ENCODE peak calls at places on chromosomes 3 and 15, in ten cellular contexts. A, S, Y, I, Q, N, G, L, K and O are unnamed samples.

GRCh38 chr15:48266029-48266428 is 59.9 kb downstream of the SLC12A1 start:
- DNase-seq in L (no peak), A (peak; percentile 8), Q (no peak), Y (no peak), G (no peak), N (no peak), S (peak; percentile 37), K (no peak), I (peak; percentile 52), O (no peak)

GRCh38 chr3:99167016-99167415 is 265.5 kb upstream of the DCBLD2 start:
- DNase-seq in L (no peak), Y (no peak), N (no peak), I (no peak), K (peak; percentile 58), S (no peak), G (no peak), A (no peak), Q (no peak), O (no peak)

GRCh38 chr15:93200448-93201226 is 111.6 kb upstream of the RGMA start:
- DNase-seq in S (no peak), L (peak; percentile 83), A (no peak), Y (no peak), Q (no peak), I (no peak), G (no peak), K (no peak), N (no peak), O (no peak)

GRCh38 chr3:157261000-157261399 is 101.1 kb upstream of the CCNL1 start:
- DNase-seq in L (no peak), K (peak; percentile 92), N (peak; percentile 70), S (no peak), A (no peak), G (no peak), I (peak; percentile 46), Y (no peak), Q (no peak), O (no peak)

GRCh38 chr15:55420171-55420871 is 12.0 kb downstream of the PIERCE2 start:
- DNase-seq in G (no peak), Y (no peak), N (no peak), I (no peak), L (no peak), A (no peak), S (no peak), Q (no peak), K (no peak), O (no peak)

GRCh38 chr3:118587847-118588246 is 446.8 kb downstream of the IGSF11 start:
- DNase-seq in I (no peak), N (no peak), K (no peak), Q (no peak), G (no peak), Y (no peak), A (peak; percentile 6), L (no peak), S (peak; percentile 77), O (no peak)

GRCh38 chr15:69380100-69380725 is 33.9 kb upstream of the KIF23 start:
- DNase-seq in S (no peak), A (no peak), I (peak; percentile 22), L (no peak), N (peak; percentile 32), Y (no peak), G (no peak), K (peak; percentile 22), Q (no peak), O (no peak)

GRCh38 chr15:85583404-85584390 is 203.3 kb downstream of the AKAP13 start:
- DNase-seq in K (peak; percentile 63), L (no peak), G (peak; percentile 46), I (no peak), Y (no peak), S (peak; percentile 50), Q (peak; percentile 37), A (peak; percentile 64), N (peak; percentile 36), O (no peak)

GRCh38 chr15:34359416-34359815 is 7.6 kb downstream of the LPCAT4 start:
- DNase-seq in N (no peak), G (no peak), I (no peak), K (no peak), S (peak; percentile 12), Q (no peak), L (no peak), A (peak; percentile 45), Y (no peak), O (no peak)

GRCh38 chr15:34357653-34358052 is 9.3 kb downstream of the LPCAT4 start:
- DNase-seq in N (no peak), S (no peak), Y (no peak), A (no peak), G (no peak), Q (no peak), L (no peak), I (no peak), K (no peak), O (no peak)

GRCh38 chr15:34360298-34360697 is 6.7 kb downstream of the LPCAT4 start:
- DNase-seq in S (peak; percentile 63), Y (no peak), G (no peak), K (no peak), A (peak; percentile 72), I (no peak), L (no peak), Q (no peak), N (no peak), O (no peak)

GRCh38 chr15:34358948-34359347 is 8.0 kb downstream of the LPCAT4 start:
- DNase-seq in S (no peak), K (no peak), Y (no peak), Q (no peak), L (no peak), N (no peak), A (no peak), I (no peak), G (no peak), O (no peak)

DNA sequence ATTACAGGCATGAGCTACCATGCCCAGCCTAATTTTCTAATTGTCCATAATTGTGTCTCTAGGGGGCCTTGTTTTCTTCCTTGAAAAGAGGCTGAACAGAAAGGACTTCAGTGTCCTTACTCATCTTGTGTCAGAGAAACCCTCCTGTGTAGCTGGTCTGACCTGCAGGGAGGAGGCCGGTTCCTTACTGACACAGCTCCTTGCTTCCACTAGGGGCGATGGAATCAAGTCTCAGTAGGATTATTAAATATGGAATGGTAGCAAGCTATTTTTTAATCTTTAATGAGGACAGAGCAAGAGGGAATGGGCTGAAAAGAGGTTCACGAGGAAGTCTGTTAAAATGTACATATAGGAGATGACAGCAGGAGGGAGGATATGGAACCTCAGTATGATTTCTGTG is 8.6 kb downstream of the LPCAT4 start:
- DNase-seq in A (peak; percentile 43), L (no peak), K (no peak), I (no peak), G (no peak), N (no peak), Y (peak; percentile 82), S (no peak), Q (no peak), O (no peak)
- TF ChIP-seq CTCF in A (no peak), L (peak; percentile 7), K (no peak), I (peak; percentile 59), G (no peak), N (peak; percentile 32), Y (peak; percentile 35), S (peak; percentile 35), Q (no peak), O (no peak)

GRCh38 chr15:78925076-78925624 is 19.7 kb downstream of the CTSH start:
- DNase-seq in Y (no peak), A (no peak), Q (no peak), L (no peak), G (no peak), K (no peak), S (no peak), I (no peak), N (no peak), O (no peak)

GRCh38 chr15:78928616-78929093 is 16.2 kb downstream of the CTSH start:
- DNase-seq in A (no peak), L (no peak), Q (no peak), K (no peak), G (no peak), N (no peak), I (no peak), Y (no peak), S (no peak), O (no peak)

GRCh38 chr15:78927077-78927790 is 17.6 kb downstream of the CTSH start:
- DNase-seq in G (no peak), S (no peak), L (no peak), A (no peak), K (no peak), Y (no peak), I (no peak), Q (no peak), N (no peak), O (no peak)

GRCh38 chr15:78923480-78924360 is 21.1 kb downstream of the CTSH start:
- DNase-seq in A (no peak), G (no peak), I (no peak), Y (no peak), K (no peak), N (no peak), Q (no peak), S (no peak), L (peak; percentile 55), O (no peak)

DNA sequence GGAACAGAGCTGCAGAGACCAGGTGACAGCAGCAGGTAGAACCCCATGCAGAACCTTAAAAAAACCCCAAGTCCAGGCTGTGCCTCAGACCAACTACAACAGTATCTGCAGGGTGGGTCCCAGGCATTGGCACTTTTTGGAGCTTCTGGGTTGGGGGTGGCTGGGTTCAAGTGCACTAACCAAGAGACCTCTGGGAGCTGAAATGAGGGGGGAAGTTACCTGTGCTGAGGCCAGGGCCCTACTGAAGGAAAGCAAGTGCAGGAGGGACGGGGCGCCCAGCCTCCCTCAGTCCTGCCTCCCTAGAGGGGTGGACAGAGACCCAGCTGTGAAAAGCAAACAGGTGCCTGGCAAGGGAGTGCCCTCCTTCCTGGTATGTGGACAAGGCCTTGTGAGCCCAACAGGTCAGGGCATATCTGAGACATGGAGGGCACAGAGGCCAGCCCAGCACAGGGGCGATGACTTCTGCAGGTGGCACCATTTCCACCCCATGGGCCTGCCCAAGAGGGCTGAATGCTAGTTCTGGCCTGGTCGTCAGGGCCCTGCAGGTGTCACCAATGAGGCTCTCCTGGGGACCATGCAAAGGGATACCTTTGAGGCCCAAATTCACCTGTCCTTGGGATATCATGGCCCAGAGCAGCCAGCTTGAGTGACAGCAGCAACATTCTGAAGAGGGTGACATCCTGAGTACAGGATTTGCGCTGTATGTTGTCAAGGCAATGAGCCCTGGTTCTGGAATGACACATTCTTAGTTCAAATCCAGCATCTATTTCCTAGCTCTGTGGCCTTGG is 18.7 kb downstream of the CTSH start:
- DNase-seq in K (no peak), S (no peak), L (no peak), N (no peak), Y (no peak), Q (no peak), G (no peak), I (no peak), A (no peak), O (no peak)
- TF ChIP-seq CTCF in K (no peak), S (no peak), L (no peak), N (no peak), Y (no peak), Q (no peak), G (no peak), I (no peak), A (no peak), O (no peak)

DNA sequence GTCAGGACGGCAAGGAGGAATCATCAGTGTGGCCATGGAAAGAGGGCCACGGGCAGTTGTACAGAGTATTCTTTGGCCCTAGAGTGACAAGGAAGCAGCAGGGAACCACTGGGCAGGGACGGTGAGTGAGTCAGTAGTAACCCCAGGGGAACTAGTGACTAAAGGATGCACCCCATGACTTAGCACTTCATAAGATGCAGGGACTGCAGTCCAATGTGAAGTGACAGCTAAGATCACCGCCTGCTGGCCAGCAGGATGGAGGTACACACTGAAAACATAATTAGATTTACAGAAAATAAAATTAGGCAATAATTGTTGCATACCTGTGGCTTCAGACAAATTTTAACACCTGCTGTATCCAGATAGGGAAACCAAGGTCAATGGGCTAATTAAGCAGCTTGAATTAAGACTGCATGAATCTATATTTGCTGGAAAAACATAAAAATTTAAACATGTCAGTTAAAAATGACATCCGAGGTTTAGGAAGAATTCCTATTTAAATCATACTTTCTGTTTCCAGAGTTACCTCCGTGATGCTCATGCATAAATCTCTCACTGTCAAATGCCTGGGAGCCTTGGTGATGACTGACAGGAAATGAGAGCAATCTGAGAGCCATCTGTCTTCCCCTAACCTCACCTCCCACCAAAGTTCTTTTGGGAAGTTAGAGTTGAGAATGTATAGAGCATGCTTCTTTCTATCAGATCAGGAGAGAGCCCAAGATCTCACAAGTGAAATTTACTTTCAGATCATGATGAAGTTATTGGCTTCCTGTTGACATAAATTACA is 56.5 kb downstream of the DCLK3 start:
- DNase-seq in G (no peak), S (peak; percentile 60), Q (no peak), L (no peak), N (peak; percentile 17), Y (peak; percentile 93), I (peak; percentile 84), K (peak; percentile 63), A (peak; percentile 50), O (no peak)
- TF ChIP-seq CTCF in G (peak; percentile 8), S (peak; percentile 62), Q (no peak), L (no peak), N (peak; percentile 27), Y (peak; percentile 72), I (peak; percentile 57), K (peak; percentile 26), A (no peak), O (no peak)

DNA sequence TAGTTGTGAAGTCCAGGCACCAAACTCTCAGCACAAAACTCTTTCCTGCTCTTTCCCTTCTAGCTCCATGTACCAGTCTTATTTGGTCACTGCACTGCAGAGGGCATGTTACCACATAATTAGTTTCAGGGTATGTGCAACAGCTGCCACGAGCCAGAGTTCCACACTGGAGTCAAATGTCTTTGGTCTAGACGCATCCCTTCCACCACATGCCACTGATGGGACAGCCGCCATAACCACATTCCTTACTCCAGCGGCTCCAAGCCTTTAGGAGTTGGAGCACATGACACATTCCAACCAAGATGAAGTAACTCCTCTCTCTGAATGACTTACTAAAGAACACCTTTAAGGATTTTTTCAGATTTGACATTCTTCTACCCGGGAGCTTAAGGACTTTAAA is 153.4 kb downstream of the ERC2 start:
- DNase-seq in I (peak; percentile 52), Q (no peak), L (no peak), A (no peak), K (peak; percentile 89), S (peak; percentile 49), N (peak; percentile 62), G (no peak), Y (no peak), O (no peak)
- TF ChIP-seq CTCF in I (no peak), Q (no peak), L (no peak), A (no peak), K (no peak), S (no peak), N (no peak), G (no peak), Y (no peak), O (no peak)